ENCODE peak calls at places on chromosomes 4 and X, in nine cellular contexts. R, Q, D, C, Y, W, M, X and P are unnamed samples.
A peak's percentile ranks its signal among the peaks of the same experiment; 100 is the strongest.

GRCh38 chr4:184126800-184127199 is 90.9 kb downstream of the ENPP6 start:
- DNase-seq in C (no peak), Q (no peak), W (no peak), R (no peak), D (no peak), M (no peak), X (no peak), Y (no peak), P (no peak)

GRCh38 chr4:183342541-183343533 is 20.6 kb upstream of the CLDN24 start:
- DNase-seq in R (no peak), D (no peak), X (no peak), W (no peak), Q (no peak), C (no peak), Y (no peak), M (no peak), P (no peak)

GRCh38 chrX:131728295-131729145 is 184.6 kb downstream of the OR13H1 start:
- DNase-seq in Q (no peak), M (no peak), Y (no peak), D (no peak), W (no peak), C (peak; percentile 84), R (peak; percentile 91), X (no peak), P (no peak)

GRCh38 chr4:150683775-150684350 is 101.9 kb downstream of the MAB21L2 start:
- DNase-seq in Y (no peak), X (no peak), Q (no peak), W (no peak), C (no peak), M (no peak), D (no peak), R (no peak), P (no peak)

GRCh38 chr4:122553432-122553831 is 67.4 kb downstream of the IL21 start:
- DNase-seq in D (no peak), X (no peak), C (no peak), R (no peak), Y (no peak), M (no peak), W (no peak), Q (no peak), P (no peak)

GRCh38 chr4:57083107-57083506 is 27.1 kb downstream of the IGFBP7 start:
- DNase-seq in R (no peak), X (no peak), M (no peak), C (no peak), Y (no peak), W (no peak), Q (no peak), D (no peak), P (no peak)

GRCh38 chr4:87270144-87270543 is 49.7 kb upstream of the KLHL8 start:
- DNase-seq in R (no peak), X (peak; percentile 40), C (peak; percentile 41), M (peak; percentile 18), Q (no peak), W (peak; percentile 5), Y (no peak), D (no peak), P (no peak)

GRCh38 chrX:154458116-154458953 is at the start of gene PLXNA3:
- DNase-seq in Y (peak; percentile 66), M (no peak), D (peak; percentile 80), W (peak; percentile 48), X (peak; percentile 46), R (no peak), C (peak; percentile 42), Q (peak; percentile 70), P (peak; percentile 71)

GRCh38 chr4:105550641-105551040 is 1.8 kb upstream of the ARHGEF38 start:
- DNase-seq in Q (no peak), M (no peak), C (no peak), R (no peak), D (no peak), W (no peak), Y (no peak), X (no peak), P (no peak)